ENCODE peak calls at places on chromosome 14, in seven cellular contexts. B is brain microvascular endothelial cell, X is MG63, D is mesendoderm, A is stomach, L is cardiac muscle cell, O is GM23248. R is an unnamed sample. For H3K27me3 and H3K36me3, the result is how much of the 10 kb centered on the place peaks cover.

GRCh38 chr14:76710093-76711010 is 50.9 kb upstream of the VASH1 start:
- DNase-seq in B (peak), X (no peak), D (peak), A (no peak), L (peak), O (peak), R (no peak)

GRCh38 chr14:39847191-39847590 is 415.0 kb upstream of the FBXO33 start:
- DNase-seq in B (no peak), X (no peak), D (no peak), A (no peak), L (no peak), O (no peak), R (no peak)

GRCh38 chr14:61421212-61421923 is 100.0 kb downstream of the PRKCH start:
- DNase-seq in B (no peak), X (no peak), D (no peak), A (no peak), L (no peak), O (no peak), R (no peak)

GRCh38 chr14:94998702-94999101 is 158.6 kb downstream of the DICER1 start:
- DNase-seq in B (no peak), X (no peak), D (no peak), A (no peak), L (no peak), O (peak), R (no peak)

GRCh38 chr14:65356327-65356836 is 56.1 kb upstream of the FUT8 start:
- DNase-seq in B (peak), X (peak), D (peak), A (peak), L (peak), O (peak), R (no peak)

GRCh38 chr14:75132374-75133086 is 5.7 kb upstream of the NEK9 start:
- DNase-seq in B (peak), X (no peak), D (peak), A (no peak), L (peak), O (peak), R (peak)

GRCh38 chr14:101444116-101444515 is 117.2 kb upstream of the DIO3 start:
- DNase-seq in B (no peak), X (peak), D (no peak), A (no peak), L (no peak), O (peak), R (no peak)

GRCh38 chr14:101005447-101005846 is 101.9 kb upstream of the RTL1 start:
- DNase-seq in B (no peak), X (no peak), D (no peak), A (no peak), L (no peak), O (no peak), R (no peak)

GRCh38 chr14:63852271-63852816 is 460 bp upstream of the SYNE2 start:
- DNase-seq in B (no peak), X (no peak), D (peak), A (no peak), L (peak), O (peak), R (no peak)

GRCh38 chr14:68450391-68451120 is 342.3 kb downstream of the ZFP36L1 start:
- DNase-seq in B (no peak), X (no peak), D (no peak), A (no peak), L (no peak), O (no peak), R (no peak)

GRCh38 chr14:97273540-97273939 is 476.4 kb downstream of the VRK1 start:
- DNase-seq in B (no peak), X (no peak), D (peak), A (no peak), L (no peak), O (no peak), R (no peak)

GRCh38 chr14:100425454-100425814 is 102.3 kb downstream of the SLC25A47 start:
- DNase-seq in B (no peak), X (no peak), D (no peak), A (no peak), L (no peak), O (no peak), R (no peak)

GRCh38 chr14:31990959-31991541 is 86.1 kb upstream of the ARHGAP5 start:
- DNase-seq in B (no peak), X (no peak), D (no peak), A (no peak), L (peak), O (peak), R (no peak)

GRCh38 chr14:104283197-104284106 is 145.1 kb downstream of the KIF26A start:
- DNase-seq in B (no peak), X (no peak), D (no peak), A (no peak), L (no peak), O (no peak), R (no peak)

GRCh38 chr14:71414631-71415403 is 507.6 kb downstream of the PCNX1 start:
- DNase-seq in B (no peak), X (no peak), D (no peak), A (no peak), L (no peak), O (peak), R (no peak)
- H3K27me3 ChIP-seq in B (under half), X (under half), D (under half), A (under half), L (under half), O (under half), R (under half)

GRCh38 chr14:23077962-23078361 is 17.0 kb downstream of the ACIN1 start:
- DNase-seq in B (no peak), X (no peak), D (no peak), A (no peak), L (no peak), O (peak), R (no peak)

GRCh38 chr14:23080474-23080873 is 14.5 kb downstream of the ACIN1 start:
- DNase-seq in B (no peak), X (no peak), D (no peak), A (no peak), L (no peak), O (no peak), R (no peak)

GRCh38 chr14:23079716-23080115 is 15.2 kb downstream of the ACIN1 start:
- DNase-seq in B (no peak), X (no peak), D (no peak), A (no peak), L (no peak), O (peak), R (no peak)

GRCh38 chr14:23076785-23077408 is 18.0 kb downstream of the ACIN1 start:
- DNase-seq in B (no peak), X (no peak), D (peak), A (no peak), L (peak), O (peak), R (peak)

DNA sequence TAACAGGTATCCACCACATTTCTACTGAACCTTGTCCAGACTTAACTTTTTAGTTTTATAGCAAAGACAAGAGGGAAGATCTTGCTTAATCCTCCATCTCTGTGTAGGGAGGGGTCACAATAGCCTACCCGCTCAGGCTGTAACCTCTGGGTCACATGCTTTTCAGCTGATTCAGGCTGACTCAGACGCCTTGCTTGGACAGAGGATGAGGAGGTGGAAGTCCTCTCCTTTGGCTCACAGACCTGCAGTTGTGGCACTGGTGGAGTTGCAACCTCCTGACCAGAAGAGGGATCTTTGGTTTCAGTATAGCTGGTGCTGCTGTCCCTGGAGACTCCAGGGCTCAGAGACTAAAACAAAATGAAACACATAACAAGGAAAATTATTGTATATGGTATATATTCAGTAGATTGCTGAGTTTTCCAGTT is 16.2 kb downstream of the ACIN1 start:
- DNase-seq in B (peak), X (peak), D (peak), A (peak), L (peak), O (peak), R (no peak)
- H3K36me3 ChIP-seq in B (half or more), X (half or more), D (under half), A (half or more), L (half or more), O (half or more), R (half or more)

DNA sequence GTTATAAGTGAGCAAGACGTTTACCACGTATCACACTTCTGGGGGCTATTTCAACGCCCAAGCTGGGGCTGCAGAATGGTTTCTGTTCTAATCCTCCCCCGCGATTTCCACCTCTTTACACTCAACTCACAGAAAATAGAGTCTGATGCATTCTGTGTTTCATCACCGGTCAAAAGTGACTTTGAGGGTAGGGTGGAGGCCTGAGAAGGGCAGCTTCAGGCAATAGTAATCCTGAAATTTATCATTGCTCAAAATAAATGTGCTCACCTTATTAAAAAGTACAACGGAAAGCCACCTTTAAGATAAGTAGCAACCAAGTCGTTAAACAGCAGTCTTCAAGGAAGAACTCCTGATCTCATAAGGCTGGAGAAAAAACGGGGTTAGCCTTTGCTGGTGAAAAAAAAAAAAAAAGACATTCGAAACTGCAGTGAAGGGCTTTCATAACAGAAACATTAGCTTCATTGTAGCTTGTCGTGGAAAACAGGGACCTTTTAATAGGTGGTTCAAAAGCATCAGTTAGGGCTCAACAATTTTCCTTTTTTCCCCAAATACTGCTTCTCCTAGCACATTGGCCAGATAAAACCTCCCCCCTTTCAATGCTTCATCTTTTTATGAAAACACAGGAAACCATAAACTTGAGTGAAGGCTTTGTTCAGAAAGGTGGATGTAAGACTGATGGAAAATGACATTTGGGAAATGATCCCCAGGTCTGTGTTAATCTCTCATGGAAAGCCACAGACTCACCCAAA is 63.7 kb upstream of the PTGR2 start:
- DNase-seq in B (peak), X (no peak), D (no peak), A (no peak), L (peak), O (peak), R (no peak)
- H3K27me3 ChIP-seq in B (under half), X (under half), D (under half), A (under half), L (under half), O (under half), R (under half)

GRCh38 chr14:91985521-91986255 is 38.2 kb upstream of the FBLN5 start:
- DNase-seq in B (no peak), X (no peak), D (no peak), A (no peak), L (peak), O (peak), R (no peak)

GRCh38 chr14:91983571-91983970 is 36.1 kb upstream of the FBLN5 start:
- DNase-seq in B (no peak), X (no peak), D (no peak), A (no peak), L (peak), O (no peak), R (no peak)

GRCh38 chr14:91980157-91980556 is 32.7 kb upstream of the FBLN5 start:
- DNase-seq in B (peak), X (no peak), D (no peak), A (no peak), L (peak), O (peak), R (no peak)

GRCh38 chr14:91987192-91987591 is 39.7 kb upstream of the FBLN5 start:
- DNase-seq in B (no peak), X (no peak), D (no peak), A (no peak), L (no peak), O (no peak), R (no peak)

DNA sequence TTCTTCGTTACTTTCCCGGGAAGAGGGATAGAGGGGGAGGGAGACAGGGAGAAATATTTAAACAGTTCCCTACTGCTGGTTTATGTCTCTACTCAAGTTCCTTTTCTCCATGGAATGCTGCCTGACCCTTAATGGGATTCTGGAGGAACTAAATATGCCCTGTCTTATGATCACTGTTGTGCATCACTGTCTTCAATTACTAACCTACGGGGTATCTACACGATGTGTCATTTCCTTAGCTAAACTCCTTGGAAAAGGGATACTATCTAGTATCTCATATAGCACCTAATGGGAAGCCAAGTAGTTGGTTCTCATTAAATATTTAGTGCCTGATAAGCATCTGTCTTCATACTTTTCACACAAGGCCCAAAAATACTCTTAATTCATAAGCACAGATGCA is 37.5 kb upstream of the FBLN5 start:
- DNase-seq in B (peak), X (no peak), D (no peak), A (no peak), L (peak), O (peak), R (no peak)
- H3K36me3 ChIP-seq in B (under half), X (under half), D (under half), A (half or more), L (under half), O (under half), R (under half)

GRCh38 chr14:21535545-21536394 is 9.6 kb upstream of the SALL2 start:
- DNase-seq in B (no peak), X (no peak), D (no peak), A (no peak), L (no peak), O (no peak), R (no peak)
- H3K27me3 ChIP-seq in B (under half), X (under half), D (under half), A (half or more), L (under half), O (half or more), R (under half)

DNA sequence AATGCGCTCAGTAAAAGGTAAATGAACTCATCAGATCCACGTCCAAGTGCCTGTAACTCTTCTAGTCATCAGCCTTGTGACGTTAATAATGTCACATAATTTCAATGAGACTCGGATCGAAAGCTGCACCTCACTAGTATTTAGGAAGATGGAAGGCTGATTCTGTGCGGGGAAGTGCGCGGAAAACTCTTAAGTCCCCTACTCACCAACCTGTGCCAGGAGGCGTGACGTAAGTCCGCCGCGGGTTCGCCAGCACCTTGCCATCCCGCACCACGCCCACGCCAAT is 310 bp downstream of the OSGEP start:
- DNase-seq in B (no peak), X (no peak), D (no peak), A (peak), L (no peak), O (peak), R (peak)
- H3K36me3 ChIP-seq in B (under half), X (under half), D (under half), A (half or more), L (under half), O (under half), R (half or more)

GRCh38 chr14:22318951-22319350 is 270.1 kb downstream of the DAD1 start:
- DNase-seq in B (no peak), X (no peak), D (no peak), A (no peak), L (no peak), O (no peak), R (no peak)

GRCh38 chr14:22315336-22315735 is 273.7 kb downstream of the DAD1 start:
- DNase-seq in B (no peak), X (no peak), D (no peak), A (no peak), L (no peak), O (peak), R (no peak)

GRCh38 chr14:22320353-22320733 is 268.7 kb downstream of the DAD1 start:
- DNase-seq in B (no peak), X (no peak), D (peak), A (no peak), L (no peak), O (no peak), R (no peak)

GRCh38 chr14:22316473-22316872 is 272.6 kb downstream of the DAD1 start:
- DNase-seq in B (no peak), X (no peak), D (no peak), A (no peak), L (no peak), O (no peak), R (no peak)

GRCh38 chr14:22319526-22320352 is 269.3 kb downstream of the DAD1 start:
- DNase-seq in B (peak), X (peak), D (peak), A (peak), L (peak), O (peak), R (no peak)
- H3K27me3 ChIP-seq in B (under half), X (under half), D (under half), A (under half), L (under half), O (under half), R (under half)

DNA sequence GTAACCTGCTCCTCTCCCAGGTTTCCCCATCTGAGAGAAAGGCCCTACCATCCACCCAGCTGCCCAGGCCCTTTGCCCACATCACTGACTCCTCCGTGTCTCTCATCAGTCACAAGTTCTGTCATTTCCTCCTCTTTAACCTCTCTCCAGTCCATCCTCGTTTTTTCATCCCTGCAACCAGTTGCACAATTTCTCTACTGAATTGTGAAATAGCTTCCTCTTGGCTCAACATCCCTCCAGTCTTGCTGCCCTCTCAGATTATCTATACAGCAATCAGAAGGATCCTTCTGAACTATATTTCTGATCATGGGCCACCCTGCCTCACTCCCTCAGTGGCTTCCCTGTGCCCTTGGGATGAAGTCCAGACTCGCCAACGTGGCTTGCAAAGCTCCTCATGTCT is 6.8 kb downstream of the FAM161B start:
- DNase-seq in B (peak), X (peak), D (no peak), A (no peak), L (peak), O (peak), R (no peak)
- H3K36me3 ChIP-seq in B (under half), X (under half), D (under half), A (under half), L (under half), O (under half), R (under half)